ENCODE peak calls at places on chromosomes 2 and 18, in eight cellular contexts. A, W, U, K, Q, Y, Z and V are unnamed samples.

GRCh38 chr2:165453672-165454071 is 15.8 kb upstream of the CSRNP3 start:
- DNase-seq in A (no peak), W (no peak), U (no peak), K (no peak), Q (no peak), Y (no peak), Z (no peak), V (no peak)

GRCh38 chr2:172930871-172931255 is 144.8 kb upstream of the MAP3K20 start:
- DNase-seq in A (no peak), W (no peak), U (no peak), K (no peak), Q (no peak), Y (no peak), Z (no peak), V (no peak)

GRCh38 chr2:88283886-88284511 is 113.9 kb downstream of the THNSL2 start:
- DNase-seq in A (no peak), W (no peak), U (no peak), K (no peak), Q (no peak), Y (no peak), Z (no peak), V (no peak)

GRCh38 chr2:240998706-240999000 is 235 bp downstream of the SNED1 start:
- DNase-seq in A (no peak), W (no peak), U (no peak), K (no peak), Q (no peak), Y (no peak), Z (no peak), V (no peak)

GRCh38 chr2:146003337-146003736 is 1483.4 kb upstream of the ZEB2 start:
- DNase-seq in A (no peak), W (no peak), U (peak; percentile 57), K (no peak), Q (no peak), Y (no peak), Z (no peak), V (no peak)

GRCh38 chr18:62982600-62983251 is 267.4 kb downstream of the PHLPP1 start:
- DNase-seq in A (peak; percentile 45), W (peak; percentile 60), U (peak; percentile 74), K (peak; percentile 44), Q (no peak), Y (peak; percentile 71), Z (peak; percentile 55), V (peak; percentile 78)

GRCh38 chr2:127161176-127162136 is 54.5 kb upstream of the BIN1 start:
- DNase-seq in A (no peak), W (no peak), U (peak; percentile 64), K (no peak), Q (no peak), Y (no peak), Z (no peak), V (no peak)

GRCh38 chr2:47569658-47570398 is 166.9 kb downstream of the MSH2 start:
- DNase-seq in A (no peak), W (no peak), U (no peak), K (peak; percentile 33), Q (no peak), Y (no peak), Z (peak; percentile 42), V (no peak)

GRCh38 chr2:3466482-3466863 is 52.9 kb downstream of the ADI1 start:
- DNase-seq in A (peak; percentile 24), W (no peak), U (no peak), K (no peak), Q (no peak), Y (peak; percentile 14), Z (no peak), V (no peak)

GRCh38 chr2:233303252-233303651 is 4.4 kb upstream of the SAG start:
- DNase-seq in A (no peak), W (no peak), U (no peak), K (no peak), Q (no peak), Y (no peak), Z (no peak), V (no peak)

GRCh38 chr2:177242136-177242987 is 22.2 kb downstream of the NFE2L2 start:
- DNase-seq in A (no peak), W (no peak), U (no peak), K (peak; percentile 84), Q (no peak), Y (no peak), Z (no peak), V (no peak)

GRCh38 chr18:32293107-32293506 is 103.3 kb downstream of the MEP1B start:
- DNase-seq in A (no peak), W (no peak), U (no peak), K (no peak), Q (no peak), Y (no peak), Z (no peak), V (no peak)

GRCh38 chr2:234970467-234970866 is 18.6 kb downstream of the SH3BP4 start:
- DNase-seq in A (no peak), W (no peak), U (no peak), K (no peak), Q (no peak), Y (no peak), Z (no peak), V (no peak)

GRCh38 chr2:115443550-115444185 is 1001.2 kb downstream of the DPP10 start:
- DNase-seq in A (no peak), W (no peak), U (no peak), K (no peak), Q (no peak), Y (no peak), Z (no peak), V (no peak)

GRCh38 chr2:218785103-218785502 is 3.2 kb downstream of the CYP27A1 start:
- DNase-seq in A (no peak), W (no peak), U (no peak), K (no peak), Q (no peak), Y (no peak), Z (no peak), V (no peak)

GRCh38 chr2:6820236-6820635 is 45.5 kb downstream of the CMPK2 start:
- DNase-seq in A (no peak), W (no peak), U (no peak), K (no peak), Q (no peak), Y (no peak), Z (no peak), V (no peak)

GRCh38 chr2:42761554-42761953 is 2.4 kb downstream of the OXER1 start:
- DNase-seq in A (no peak), W (no peak), U (no peak), K (no peak), Q (no peak), Y (no peak), Z (no peak), V (no peak)

GRCh38 chr2:170180031-170180566 is 2.2 kb downstream of the MYO3B start:
- DNase-seq in A (no peak), W (no peak), U (no peak), K (no peak), Q (no peak), Y (no peak), Z (no peak), V (no peak)
- TF ChIP-seq POLR2A in A (no peak), W (no peak), U (no peak), K (no peak), Q (no peak), Y (no peak), Z (no peak), V (no peak)

GRCh38 chr2:30710461-30710860 is 96.8 kb downstream of the CAPN13 start:
- DNase-seq in A (no peak), W (peak; percentile 33), U (no peak), K (no peak), Q (no peak), Y (no peak), Z (no peak), V (no peak)

GRCh38 chr2:30709516-30709915 is 97.7 kb downstream of the CAPN13 start:
- DNase-seq in A (no peak), W (peak; percentile 33), U (no peak), K (no peak), Q (no peak), Y (no peak), Z (no peak), V (no peak)

GRCh38 chr2:30708491-30709290 is 98.6 kb downstream of the CAPN13 start:
- DNase-seq in A (no peak), W (peak; percentile 25), U (no peak), K (peak; percentile 31), Q (no peak), Y (no peak), Z (no peak), V (peak; percentile 41)

GRCh38 chr2:30711646-30712085 is 95.6 kb downstream of the CAPN13 start:
- DNase-seq in A (peak; percentile 89), W (peak; percentile 91), U (peak; percentile 95), K (peak; percentile 94), Q (peak; percentile 62), Y (peak; percentile 67), Z (peak; percentile 48), V (peak; percentile 88)

GRCh38 chr2:30710016-30710415 is 97.2 kb downstream of the CAPN13 start:
- DNase-seq in A (no peak), W (peak; percentile 34), U (no peak), K (no peak), Q (no peak), Y (no peak), Z (no peak), V (no peak)
- TF ChIP-seq POLR2A in A (no peak), W (no peak), U (no peak), K (no peak), Q (no peak), Y (no peak), Z (no peak), V (no peak)

GRCh38 chr2:113886479-113887383 is 3.2 kb upstream of the ACTR3 start:
- DNase-seq in A (peak; percentile 62), W (peak; percentile 51), U (peak; percentile 22), K (peak; percentile 68), Q (no peak), Y (no peak), Z (peak; percentile 45), V (peak; percentile 22)

GRCh38 chr2:113890253-113891235 is 655 bp downstream of the ACTR3 start:
- DNase-seq in A (peak; percentile 63), W (peak; percentile 72), U (peak; percentile 85), K (peak; percentile 69), Q (peak; percentile 60), Y (peak; percentile 65), Z (no peak), V (peak; percentile 84)

GRCh38 chr2:113888641-113889470 is 1.0 kb upstream of the ACTR3 start:
- DNase-seq in A (no peak), W (peak; percentile 63), U (no peak), K (no peak), Q (peak; percentile 54), Y (peak; percentile 23), Z (no peak), V (peak; percentile 37)

GRCh38 chr2:113889471-113890252 is at the start of gene ACTR3:
- DNase-seq in A (peak; percentile 98), W (peak; percentile 99), U (peak; percentile 97), K (peak; percentile 98), Q (peak; percentile 97), Y (peak; percentile 98), Z (peak; percentile 65), V (peak; percentile 100)

GRCh38 chr2:113887393-113887792 is 2.5 kb upstream of the ACTR3 start:
- DNase-seq in A (no peak), W (no peak), U (no peak), K (no peak), Q (no peak), Y (no peak), Z (no peak), V (no peak)
- TF ChIP-seq POLR2A in A (no peak), W (no peak), U (no peak), K (no peak), Q (no peak), Y (no peak), Z (no peak), V (no peak)

DNA sequence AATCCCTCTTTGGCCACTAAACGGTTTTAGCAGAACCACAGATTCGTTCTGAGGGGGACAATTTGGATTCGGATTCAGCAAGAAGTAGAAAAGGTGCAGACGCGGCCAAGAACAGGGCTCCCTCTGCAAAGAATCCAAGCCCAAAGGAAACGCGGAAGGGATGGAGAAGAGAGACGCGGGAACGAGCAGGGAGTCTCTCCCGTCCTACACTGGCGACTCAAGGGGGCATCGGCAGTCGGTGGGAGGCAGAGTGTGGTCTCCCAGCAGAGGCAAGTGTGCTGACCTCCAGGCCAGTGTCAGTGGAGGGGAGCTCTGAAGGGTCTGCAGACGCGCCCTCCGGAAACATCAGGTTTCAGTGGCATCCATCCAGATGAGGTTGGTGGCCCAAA is 1.1 kb downstream of the TMEM163 start:
- DNase-seq in A (no peak), W (no peak), U (no peak), K (no peak), Q (no peak), Y (no peak), Z (no peak), V (no peak)
- TF ChIP-seq POLR2A in A (no peak), W (no peak), U (no peak), K (no peak), Q (no peak), Y (no peak), Z (no peak), V (no peak)